ENCODE peak calls at places on chromosomes 6 and 20, in seven cellular contexts. F is mucosa of descending colon, V is HFF-Myc, N is prostate gland, Y is lower leg skin, B is AG04450, I is IMR-90. E is an unnamed sample.

GRCh38 chr6:3918474-3918873 is 69.3 kb downstream of the FAM50B start:
- DNase-seq in F (no peak), B (no peak), I (no peak), N (no peak), V (no peak), Y (peak), E (no peak)

GRCh38 chr6:137821486-137821885 is 45.6 kb upstream of the TNFAIP3 start:
- DNase-seq in Y (no peak), V (no peak), N (no peak), F (no peak), B (no peak), I (no peak), E (no peak)

GRCh38 chr6:67450641-67451040 is 1184.4 kb upstream of the ADGRB3 start:
- DNase-seq in B (no peak), V (no peak), N (no peak), Y (no peak), F (no peak), I (no peak), E (no peak)

GRCh38 chr6:135306740-135307420 is 125.8 kb downstream of the MYB start:
- DNase-seq in F (no peak), I (no peak), B (no peak), Y (no peak), N (no peak), V (no peak), E (peak)

GRCh38 chr20:8535403-8536003 is 403.4 kb downstream of the PLCB1 start:
- DNase-seq in I (no peak), B (no peak), V (no peak), Y (no peak), F (no peak), N (no peak), E (peak)

GRCh38 chr6:12289655-12290489 is at the start of gene EDN1:
- DNase-seq in N (peak), V (no peak), Y (peak), B (peak), I (peak), F (peak), E (peak)

GRCh38 chr6:20038805-20039204 is 173.5 kb downstream of the MBOAT1 start:
- DNase-seq in Y (no peak), I (peak), N (no peak), B (no peak), V (no peak), F (no peak), E (peak)

GRCh38 chr20:48745330-48745729 is 82.5 kb downstream of the PREX1 start:
- DNase-seq in F (no peak), B (no peak), I (no peak), V (no peak), Y (no peak), N (no peak), E (peak)

GRCh38 chr6:13992417-13993055 is 67.8 kb downstream of the RNF182 start:
- DNase-seq in B (peak), N (no peak), V (peak), I (peak), F (no peak), Y (no peak), E (peak)

GRCh38 chr6:134853111-134854055 is 96.5 kb downstream of the ALDH8A1 start:
- DNase-seq in N (no peak), I (peak), B (no peak), V (no peak), Y (no peak), F (no peak), E (peak)

GRCh38 chr6:168134399-168135201 is 55.6 kb upstream of the FRMD1 start:
- DNase-seq in Y (peak), N (no peak), B (no peak), F (no peak), I (no peak), V (no peak), E (no peak)

GRCh38 chr6:168133707-168134398 is 54.8 kb upstream of the FRMD1 start:
- DNase-seq in V (no peak), I (no peak), B (no peak), N (no peak), Y (peak), F (no peak), E (no peak)

GRCh38 chr6:168132531-168133184 is 53.6 kb upstream of the FRMD1 start:
- DNase-seq in F (no peak), N (peak), B (peak), I (peak), V (no peak), Y (peak), E (peak)

GRCh38 chr6:168131464-168132415 is 52.7 kb upstream of the FRMD1 start:
- DNase-seq in B (no peak), Y (peak), F (no peak), N (no peak), V (no peak), I (no peak), E (no peak)

DNA sequence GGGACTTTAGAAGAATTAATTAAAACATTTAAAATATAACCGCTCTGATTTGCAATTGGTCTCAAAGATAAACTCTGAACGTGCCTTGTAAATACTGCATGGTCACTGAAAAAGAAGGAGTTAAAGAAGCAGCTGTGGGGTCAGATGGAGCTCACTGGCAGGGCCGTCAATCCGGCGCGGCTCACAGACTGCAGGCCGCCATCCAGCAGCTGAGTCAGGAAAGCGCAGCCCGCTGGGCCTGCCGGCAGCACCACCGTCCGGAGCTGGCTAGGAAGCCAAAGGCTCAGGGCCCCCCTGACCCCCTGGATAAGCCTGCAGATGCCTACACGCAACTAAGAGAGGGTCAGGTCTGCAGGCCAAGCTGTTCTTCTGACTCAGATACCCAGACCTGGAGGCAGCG is 54.2 kb upstream of the FRMD1 start:
- DNase-seq in I (peak), V (no peak), B (no peak), F (no peak), N (no peak), Y (peak), E (peak)
- TF ChIP-seq CTCF in I (no peak), V (no peak), B (no peak), F (no peak), N (no peak), Y (no peak), E (no peak)

DNA sequence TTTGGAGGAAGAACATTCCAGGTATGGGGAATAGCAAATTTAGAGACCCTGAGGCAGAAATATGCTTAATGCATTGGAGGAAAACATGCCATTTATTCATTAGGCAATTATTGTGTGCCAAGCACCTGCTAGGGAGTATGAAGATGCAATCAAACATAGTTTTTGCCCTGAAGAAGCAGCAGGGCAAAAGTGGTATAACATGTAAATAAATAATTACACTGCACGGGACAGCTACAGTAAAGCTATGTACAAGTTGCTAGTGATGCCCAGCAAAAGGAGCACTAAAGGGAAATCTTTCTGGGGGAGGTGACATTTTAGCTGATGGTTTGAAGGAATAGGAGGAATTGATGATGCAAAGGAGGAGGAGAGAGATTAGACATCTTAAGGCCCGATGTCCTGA is 626 bp upstream of the TJAP1 start:
- DNase-seq in N (no peak), Y (no peak), I (no peak), F (no peak), B (no peak), V (no peak), E (no peak)
- H3K4me3 ChIP-seq in N (peak), Y (no peak), I (peak), F (no peak), B (peak), V (peak), E (peak)

DNA sequence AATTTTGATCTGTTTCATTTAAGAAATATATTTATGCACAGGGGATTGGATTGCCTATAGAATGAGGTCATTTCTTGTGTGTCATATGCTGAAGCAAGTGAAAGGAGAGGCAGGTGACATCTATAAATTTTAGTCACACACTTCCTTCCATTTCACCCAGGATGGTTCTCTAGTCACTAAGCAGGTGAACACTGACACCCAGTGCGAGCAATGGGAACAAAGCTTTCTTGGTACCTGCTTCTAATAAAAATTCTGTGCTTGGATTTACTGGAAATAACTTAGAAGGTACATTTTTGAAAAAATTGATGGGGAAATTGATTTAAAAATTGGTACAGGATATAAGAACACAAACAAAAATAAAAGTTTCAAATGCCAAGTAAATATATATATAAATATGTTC is 66.9 kb upstream of the MC3R start:
- DNase-seq in I (no peak), V (no peak), Y (no peak), N (no peak), B (no peak), F (no peak), E (no peak)
- TF ChIP-seq CTCF in I (no peak), V (no peak), Y (no peak), N (no peak), B (no peak), F (no peak), E (no peak)

DNA sequence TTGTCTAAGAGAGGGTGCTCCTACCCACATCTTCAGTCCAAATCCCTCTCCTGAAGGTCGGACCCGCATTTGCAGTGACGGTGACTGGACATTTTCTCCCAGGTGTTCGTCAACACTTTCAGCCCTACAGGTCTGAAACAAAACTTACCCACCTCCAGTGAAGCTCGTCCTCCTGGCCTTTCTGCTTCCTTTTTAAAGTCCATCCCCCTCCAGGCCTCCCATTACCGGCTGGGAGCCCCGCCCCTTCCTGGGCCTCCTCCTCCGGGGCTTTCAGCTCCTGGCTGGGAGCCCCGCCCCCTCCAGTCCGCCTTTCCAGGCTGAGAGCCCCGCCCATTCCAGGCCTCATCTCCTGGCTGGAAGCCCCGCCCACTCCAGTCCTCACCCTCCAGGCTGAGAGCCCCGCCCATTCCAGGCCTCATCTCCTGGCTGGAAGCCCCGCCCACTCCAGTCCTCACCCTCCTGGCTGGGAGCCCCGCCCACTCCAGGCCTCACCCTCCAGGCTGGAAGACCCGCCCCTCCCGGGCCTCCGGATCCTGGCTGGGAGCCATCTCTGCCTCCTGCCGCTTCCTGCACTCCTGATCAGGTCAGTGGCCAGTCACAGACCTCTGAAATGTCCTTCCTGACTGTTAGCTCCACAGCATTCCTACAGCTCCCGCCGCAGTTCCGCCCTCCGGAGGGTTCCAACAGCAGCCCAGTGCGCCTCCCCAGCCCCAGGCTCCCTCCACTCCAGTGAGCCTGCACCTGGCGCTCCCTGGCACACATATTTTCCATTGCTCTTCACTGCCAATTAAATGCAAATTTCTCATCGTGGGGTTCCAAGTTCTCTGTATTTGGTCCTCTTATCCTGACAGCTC is 98.5 kb downstream of the LY86 start:
- DNase-seq in N (peak), V (no peak), I (no peak), B (no peak), Y (peak), F (peak), E (peak)
- H3K4me3 ChIP-seq in N (no peak), V (no peak), I (no peak), B (no peak), Y (no peak), F (no peak), E (peak)

GRCh38 chr20:21643417-21643816 is 62.0 kb upstream of the PAX1 start:
- DNase-seq in I (no peak), N (peak), F (no peak), B (no peak), V (no peak), Y (no peak), E (no peak)

DNA sequence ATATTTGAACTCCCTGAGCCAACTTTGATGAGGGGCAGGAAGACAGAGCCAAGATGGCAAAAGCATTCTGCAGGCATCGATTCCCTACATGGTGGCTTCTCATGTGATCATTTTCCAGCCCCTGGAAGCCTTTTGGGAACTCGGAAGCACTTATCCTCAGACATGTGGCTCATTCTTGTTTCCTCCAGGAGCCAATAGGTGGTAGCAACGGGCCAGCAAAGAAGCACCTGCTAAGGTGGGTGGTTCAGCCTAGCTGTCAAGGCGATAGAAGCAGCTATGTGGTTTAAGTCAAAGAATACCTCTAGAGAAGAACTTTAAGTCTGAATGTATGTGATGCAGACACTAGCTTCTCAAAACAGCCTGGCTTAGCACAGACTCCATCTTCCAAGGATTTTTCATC is 64.9 kb upstream of the PAX1 start:
- DNase-seq in Y (no peak), N (peak), V (no peak), I (no peak), F (no peak), B (no peak), E (no peak)
- TF ChIP-seq CTCF in Y (no peak), N (peak), V (no peak), I (no peak), F (no peak), B (no peak), E (no peak)

E was measured in fibroblast of villous mesenchyme.